ENCODE peak calls at places on chromosomes 11 and 22, in five cellular contexts. Y is suprapubic skin; K is gastrocnemius medialis; Q is upper lobe of left lung; Z is CD8-positive, alpha-beta T cell. D is an unnamed sample.
A peak's percentile ranks its signal among the peaks of the same experiment; 100 is the strongest.

GRCh38 chr22:29195964-29196666 is 9.6 kb upstream of the EMID1 start:
- DNase-seq in Y (no peak), K (no peak), Q (no peak), Z (no peak), D (no peak)

GRCh38 chr11:116309446-116309845 is 463.3 kb downstream of the BUD13 start:
- DNase-seq in Y (no peak), K (no peak), Q (no peak), Z (no peak), D (no peak)

GRCh38 chr22:32341122-32341740 is 16.4 kb upstream of the RFPL3 start:
- DNase-seq in Y (no peak), K (no peak), Q (no peak), Z (no peak), D (peak; percentile 52)

GRCh38 chr11:3609416-3610265 is 32.2 kb downstream of the ART5 start:
- DNase-seq in Y (no peak), K (no peak), Q (no peak), Z (no peak), D (no peak)

GRCh38 chr22:50293441-50294318 is 13.8 kb downstream of the PLXNB2 start:
- DNase-seq in Y (no peak), K (no peak), Q (peak; percentile 91), Z (no peak), D (no peak)

GRCh38 chr11:134511255-134511654 is 99.2 kb upstream of the B3GAT1 start:
- DNase-seq in Y (no peak), K (no peak), Q (no peak), Z (no peak), D (no peak)

GRCh38 chr11:134592391-134592990 is 180.4 kb upstream of the B3GAT1 start:
- DNase-seq in Y (no peak), K (no peak), Q (peak; percentile 20), Z (peak; percentile 36), D (peak; percentile 66)

GRCh38 chr11:59263225-59263894 is 50.6 kb upstream of the MPEG1 start:
- DNase-seq in Y (no peak), K (no peak), Q (peak; percentile 37), Z (no peak), D (no peak)

GRCh38 chr11:17208257-17208999 is 642 bp upstream of the PIK3C2A start:
- DNase-seq in Y (no peak), K (peak; percentile 36), Q (peak; percentile 81), Z (peak; percentile 48), D (no peak)

GRCh38 chr11:1336836-1337646 is 27.6 kb upstream of the TOLLIP start:
- DNase-seq in Y (peak; percentile 85), K (peak; percentile 50), Q (no peak), Z (peak; percentile 60), D (no peak)

GRCh38 chr11:128559496-128560103 is 27.8 kb downstream of the ETS1 start:
- DNase-seq in Y (no peak), K (no peak), Q (no peak), Z (no peak), D (no peak)

GRCh38 chr11:128552783-128553661 is 34.3 kb downstream of the ETS1 start:
- DNase-seq in Y (no peak), K (no peak), Q (no peak), Z (no peak), D (no peak)

GRCh38 chr11:128553662-128554392 is 33.5 kb downstream of the ETS1 start:
- DNase-seq in Y (no peak), K (no peak), Q (no peak), Z (no peak), D (no peak)

GRCh38 chr11:128551641-128552335 is 35.6 kb downstream of the ETS1 start:
- DNase-seq in Y (no peak), K (no peak), Q (no peak), Z (peak; percentile 26), D (no peak)

GRCh38 chr11:128555606-128556005 is 31.8 kb downstream of the ETS1 start:
- DNase-seq in Y (no peak), K (no peak), Q (no peak), Z (no peak), D (no peak)
- TF ChIP-seq CTCF in Y (no peak), K (no peak), Q (no peak), Z (no peak), D (peak; percentile 31)

GRCh38 chr22:19082101-19082500 is 40.1 kb downstream of the DGCR2 start:
- DNase-seq in Y (no peak), K (no peak), Q (no peak), Z (no peak), D (no peak)

GRCh38 chr22:19086417-19086816 is 35.8 kb downstream of the DGCR2 start:
- DNase-seq in Y (no peak), K (no peak), Q (no peak), Z (no peak), D (no peak)

GRCh38 chr22:19082793-19083192 is 39.4 kb downstream of the DGCR2 start:
- DNase-seq in Y (no peak), K (no peak), Q (no peak), Z (no peak), D (no peak)

GRCh38 chr22:19086944-19087343 is 35.3 kb downstream of the DGCR2 start:
- DNase-seq in Y (no peak), K (no peak), Q (no peak), Z (no peak), D (no peak)

GRCh38 chr22:19085233-19086043 is 36.8 kb downstream of the DGCR2 start:
- DNase-seq in Y (no peak), K (no peak), Q (no peak), Z (no peak), D (no peak)
- TF ChIP-seq CTCF in Y (no peak), K (no peak), Q (no peak), Z (no peak), D (peak; percentile 58)

GRCh38 chr11:14773755-14774154 is 118.3 kb downstream of the CYP2R1 start:
- DNase-seq in Y (no peak), K (no peak), Q (no peak), Z (no peak), D (no peak)
- TF ChIP-seq CTCF in Y (no peak), K (no peak), Q (no peak), Z (peak; percentile 48), D (peak; percentile 53)

GRCh38 chr11:128057786-128058395 is 529.5 kb downstream of the ETS1 start:
- DNase-seq in Y (no peak), K (no peak), Q (no peak), Z (no peak), D (no peak)

GRCh38 chr11:128061321-128061871 is 526.0 kb downstream of the ETS1 start:
- DNase-seq in Y (no peak), K (no peak), Q (no peak), Z (no peak), D (no peak)

GRCh38 chr11:128054323-128054910 is 532.9 kb downstream of the ETS1 start:
- DNase-seq in Y (no peak), K (no peak), Q (no peak), Z (no peak), D (no peak)

GRCh38 chr11:128055576-128056217 is 531.7 kb downstream of the ETS1 start:
- DNase-seq in Y (no peak), K (no peak), Q (no peak), Z (no peak), D (no peak)

DNA sequence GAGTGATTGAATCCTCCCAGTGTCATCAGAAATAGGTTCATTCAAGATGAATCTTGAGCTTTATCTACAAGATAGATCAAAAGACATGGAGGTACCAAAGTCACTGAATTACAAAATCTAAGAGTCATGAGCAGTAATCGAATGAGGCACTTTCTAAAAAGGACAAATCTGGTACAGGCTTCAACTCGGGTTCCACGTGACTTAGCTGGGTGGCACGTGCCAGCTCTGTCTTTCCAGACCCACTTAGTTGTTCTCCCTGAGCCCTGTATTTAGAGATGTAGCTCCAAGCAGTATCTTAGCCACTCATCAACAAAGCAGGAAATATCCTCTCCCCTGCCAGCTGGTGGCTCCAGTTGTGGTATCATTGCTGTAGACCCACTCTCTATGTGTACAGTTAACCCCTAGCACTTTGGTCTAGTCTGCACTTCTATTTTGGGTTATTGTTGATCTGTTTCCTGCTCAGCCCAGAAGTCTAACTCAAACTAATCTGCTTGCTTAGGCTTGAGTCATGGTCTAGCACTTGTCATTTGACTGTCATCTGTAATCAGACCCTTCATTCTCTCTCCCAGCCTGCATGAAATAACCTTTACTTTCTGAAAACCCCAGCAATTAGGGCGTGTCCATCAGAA is 528.7 kb downstream of the ETS1 start:
- DNase-seq in Y (no peak), K (no peak), Q (no peak), Z (no peak), D (no peak)
- TF ChIP-seq CTCF in Y (no peak), K (no peak), Q (no peak), Z (no peak), D (no peak)

DNA sequence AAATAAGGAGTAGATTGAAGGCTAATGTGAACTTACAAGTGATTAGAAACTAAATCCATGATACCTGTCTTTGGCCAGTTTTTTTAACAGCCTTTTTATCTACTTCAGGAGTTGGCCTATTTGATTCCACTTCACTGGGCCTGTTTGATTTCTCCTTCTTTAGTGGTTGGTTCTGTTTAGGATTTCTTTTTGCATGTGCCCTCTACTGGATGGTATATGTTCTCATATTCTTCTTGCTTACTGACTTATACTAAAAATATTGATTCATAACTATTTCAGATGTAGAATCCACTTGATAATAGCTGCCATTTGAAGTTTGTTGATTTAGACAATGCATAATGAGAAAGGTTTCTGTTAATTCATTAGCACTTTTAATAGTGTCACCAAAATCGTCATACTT is 53.9 kb downstream of the USP47 start:
- DNase-seq in Y (no peak), K (no peak), Q (no peak), Z (no peak), D (no peak)
- TF ChIP-seq CTCF in Y (no peak), K (no peak), Q (no peak), Z (no peak), D (no peak)

GRCh38 chr11:65454696-65455456 is 32.3 kb downstream of the NEAT1 start:
- DNase-seq in Y (peak; percentile 91), K (peak; percentile 94), Q (peak; percentile 95), Z (peak; percentile 68), D (no peak)
- TF ChIP-seq CTCF in Y (no peak), K (no peak), Q (no peak), Z (no peak), D (no peak)

GRCh38 chr11:130371004-130371590 is 56.4 kb upstream of the ZBTB44 start:
- DNase-seq in Y (no peak), K (no peak), Q (no peak), Z (no peak), D (peak; percentile 7)
- TF ChIP-seq CTCF in Y (no peak), K (no peak), Q (no peak), Z (no peak), D (no peak)

GRCh38 chr11:43988040-43988793 is 45.8 kb downstream of the C11orf96 start:
- DNase-seq in Y (no peak), K (no peak), Q (no peak), Z (no peak), D (no peak)
- TF ChIP-seq CTCF in Y (no peak), K (no peak), Q (no peak), Z (no peak), D (no peak)

DNA sequence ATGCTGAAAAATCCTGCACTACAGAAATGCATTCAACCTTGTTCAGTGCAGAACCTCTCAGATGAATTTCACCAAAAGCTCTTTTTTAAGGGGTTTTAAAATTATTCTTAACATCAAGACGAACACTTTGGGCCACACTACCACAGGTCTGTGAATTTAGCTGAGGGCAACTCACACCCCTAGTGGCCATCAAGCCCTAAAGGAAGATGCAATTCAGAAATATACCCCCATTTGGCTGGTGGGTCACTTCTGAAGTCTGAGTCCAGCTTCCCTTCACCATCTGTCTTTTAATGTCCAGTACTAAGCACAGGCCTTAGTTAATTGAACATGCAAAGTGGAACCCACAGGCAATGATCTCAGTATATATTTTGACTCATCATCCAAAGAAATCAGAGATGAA is 50.5 kb downstream of the FAM76B start:
- DNase-seq in Y (no peak), K (no peak), Q (no peak), Z (no peak), D (no peak)
- TF ChIP-seq CTCF in Y (no peak), K (no peak), Q (no peak), Z (no peak), D (peak; percentile 43)